ENCODE peak calls at places on chromosomes 13 and 19, in nine cellular contexts. One of them, this sample, is unnamed.

GRCh38 chr19:32206065-32206464 is 139.3 kb upstream of the ZNF507 start:
- DNase-seq in progenitor cell of endocrine pancreas: no peak
- DNase-seq in T-cell: no peak
- DNase-seq in activated T-helper 1 cell treated with Interleukin-2 at 50 U/mL for 16 hours: no peak
- DNase-seq in nucleus accumbens: no peak
- DNase-seq in stimulated activated naive CD8-positive, alpha-beta T cell treated with anti-CD3 and anti-CD28 coated beads, Interleukin-15, Interleukin-2, amounts not matched to agents 100 U/mL and 50 U/mL, for 24 hours: no peak
- DNase-seq in posterior cingulate gyrus: no peak
- DNase-seq in memory B cell: no peak
- DNase-seq in Right ventricle myocardium superior: no peak
- DNase-seq in this sample: no peak

GRCh38 chr19:29247912-29248311 is 35.0 kb upstream of the UQCRFS1 start:
- DNase-seq in progenitor cell of endocrine pancreas: no peak
- DNase-seq in T-cell: no peak
- DNase-seq in activated T-helper 1 cell treated with Interleukin-2 at 50 U/mL for 16 hours: no peak
- DNase-seq in nucleus accumbens: no peak
- DNase-seq in stimulated activated naive CD8-positive, alpha-beta T cell treated with anti-CD3 and anti-CD28 coated beads, Interleukin-15, Interleukin-2, amounts not matched to agents 100 U/mL and 50 U/mL, for 24 hours: no peak
- DNase-seq in posterior cingulate gyrus: no peak
- DNase-seq in memory B cell: no peak
- DNase-seq in Right ventricle myocardium superior: no peak
- DNase-seq in this sample: no peak

GRCh38 chr19:33350538-33351309 is 22.8 kb upstream of the CEBPG start:
- DNase-seq in progenitor cell of endocrine pancreas: no peak
- DNase-seq in T-cell: no peak
- DNase-seq in activated T-helper 1 cell treated with Interleukin-2 at 50 U/mL for 16 hours: no peak
- DNase-seq in nucleus accumbens: no peak
- DNase-seq in stimulated activated naive CD8-positive, alpha-beta T cell treated with anti-CD3 and anti-CD28 coated beads, Interleukin-15, Interleukin-2, amounts not matched to agents 100 U/mL and 50 U/mL, for 24 hours: no peak
- DNase-seq in posterior cingulate gyrus: peak
- DNase-seq in memory B cell: no peak
- DNase-seq in Right ventricle myocardium superior: no peak
- DNase-seq in this sample: no peak

GRCh38 chr13:21079761-21080730 is 18.7 kb upstream of the LATS2 start:
- DNase-seq in progenitor cell of endocrine pancreas: no peak
- DNase-seq in T-cell: no peak
- DNase-seq in activated T-helper 1 cell treated with Interleukin-2 at 50 U/mL for 16 hours: no peak
- DNase-seq in nucleus accumbens: no peak
- DNase-seq in stimulated activated naive CD8-positive, alpha-beta T cell treated with anti-CD3 and anti-CD28 coated beads, Interleukin-15, Interleukin-2, amounts not matched to agents 100 U/mL and 50 U/mL, for 24 hours: no peak
- DNase-seq in posterior cingulate gyrus: no peak
- DNase-seq in memory B cell: no peak
- DNase-seq in Right ventricle myocardium superior: no peak
- DNase-seq in this sample: no peak

GRCh38 chr13:77138813-77139212 is 111.9 kb upstream of the FBXL3 start:
- DNase-seq in progenitor cell of endocrine pancreas: no peak
- DNase-seq in T-cell: no peak
- DNase-seq in activated T-helper 1 cell treated with Interleukin-2 at 50 U/mL for 16 hours: no peak
- DNase-seq in nucleus accumbens: no peak
- DNase-seq in stimulated activated naive CD8-positive, alpha-beta T cell treated with anti-CD3 and anti-CD28 coated beads, Interleukin-15, Interleukin-2, amounts not matched to agents 100 U/mL and 50 U/mL, for 24 hours: no peak
- DNase-seq in posterior cingulate gyrus: no peak
- DNase-seq in memory B cell: no peak
- DNase-seq in Right ventricle myocardium superior: no peak
- DNase-seq in this sample: no peak

GRCh38 chr13:41740479-41740878 is 220.4 kb downstream of the VWA8 start:
- DNase-seq in progenitor cell of endocrine pancreas: no peak
- DNase-seq in T-cell: no peak
- DNase-seq in activated T-helper 1 cell treated with Interleukin-2 at 50 U/mL for 16 hours: no peak
- DNase-seq in nucleus accumbens: no peak
- DNase-seq in stimulated activated naive CD8-positive, alpha-beta T cell treated with anti-CD3 and anti-CD28 coated beads, Interleukin-15, Interleukin-2, amounts not matched to agents 100 U/mL and 50 U/mL, for 24 hours: no peak
- DNase-seq in posterior cingulate gyrus: no peak
- DNase-seq in memory B cell: no peak
- DNase-seq in Right ventricle myocardium superior: no peak
- DNase-seq in this sample: no peak

GRCh38 chr13:95355491-95355890 is 54.2 kb upstream of the ABCC4 start:
- DNase-seq in progenitor cell of endocrine pancreas: no peak
- DNase-seq in T-cell: no peak
- DNase-seq in activated T-helper 1 cell treated with Interleukin-2 at 50 U/mL for 16 hours: no peak
- DNase-seq in nucleus accumbens: no peak
- DNase-seq in stimulated activated naive CD8-positive, alpha-beta T cell treated with anti-CD3 and anti-CD28 coated beads, Interleukin-15, Interleukin-2, amounts not matched to agents 100 U/mL and 50 U/mL, for 24 hours: no peak
- DNase-seq in posterior cingulate gyrus: no peak
- DNase-seq in memory B cell: no peak
- DNase-seq in Right ventricle myocardium superior: no peak
- DNase-seq in this sample: no peak

GRCh38 chr19:1938071-1938470 is 2.9 kb upstream of the CSNK1G2 start:
- DNase-seq in progenitor cell of endocrine pancreas: no peak
- DNase-seq in T-cell: no peak
- DNase-seq in activated T-helper 1 cell treated with Interleukin-2 at 50 U/mL for 16 hours: no peak
- DNase-seq in nucleus accumbens: no peak
- DNase-seq in stimulated activated naive CD8-positive, alpha-beta T cell treated with anti-CD3 and anti-CD28 coated beads, Interleukin-15, Interleukin-2, amounts not matched to agents 100 U/mL and 50 U/mL, for 24 hours: no peak
- DNase-seq in posterior cingulate gyrus: no peak
- DNase-seq in memory B cell: no peak
- DNase-seq in Right ventricle myocardium superior: no peak
- DNase-seq in this sample: no peak

GRCh38 chr19:34232566-34233481 is 21.5 kb upstream of the GARRE1 start:
- DNase-seq in progenitor cell of endocrine pancreas: no peak
- DNase-seq in T-cell: no peak
- DNase-seq in activated T-helper 1 cell treated with Interleukin-2 at 50 U/mL for 16 hours: no peak
- DNase-seq in nucleus accumbens: no peak
- DNase-seq in stimulated activated naive CD8-positive, alpha-beta T cell treated with anti-CD3 and anti-CD28 coated beads, Interleukin-15, Interleukin-2, amounts not matched to agents 100 U/mL and 50 U/mL, for 24 hours: peak
- DNase-seq in posterior cingulate gyrus: peak
- DNase-seq in memory B cell: no peak
- DNase-seq in Right ventricle myocardium superior: peak
- DNase-seq in this sample: no peak

GRCh38 chr19:496333-496634 is at the start of gene MADCAM1:
- DNase-seq in progenitor cell of endocrine pancreas: no peak
- DNase-seq in T-cell: no peak
- DNase-seq in activated T-helper 1 cell treated with Interleukin-2 at 50 U/mL for 16 hours: no peak
- DNase-seq in nucleus accumbens: no peak
- DNase-seq in stimulated activated naive CD8-positive, alpha-beta T cell treated with anti-CD3 and anti-CD28 coated beads, Interleukin-15, Interleukin-2, amounts not matched to agents 100 U/mL and 50 U/mL, for 24 hours: no peak
- DNase-seq in posterior cingulate gyrus: no peak
- DNase-seq in memory B cell: no peak
- DNase-seq in Right ventricle myocardium superior: no peak
- DNase-seq in this sample: no peak

This sample was measured in activated B cell treated with CpG ODN at 0.5 μM for 24 hours.